ENCODE peak calls at places on chromosomes 7 and 10, in seven cellular contexts. L is tibial artery; J is right atrium auricular region; G is MM.1S; Z is CD4-positive, CD25-positive, alpha-beta regulatory T cell; R is H9; M is GM12878. S is an unnamed sample.
A peak's percentile ranks its signal among the peaks of the same experiment; 100 is the strongest.

GRCh38 chr10:47241946-47242900 is 57.8 kb upstream of the GDF10 start:
- DNase-seq in Z (no peak), L (no peak), M (no peak), G (no peak), J (no peak), R (peak; percentile 25), S (no peak)

GRCh38 chr7:157499121-157499834 is 162.5 kb downstream of the DNAJB6 start:
- DNase-seq in M (no peak), J (no peak), R (no peak), G (no peak), L (peak; percentile 15), Z (no peak), S (no peak)

GRCh38 chr10:57968328-57969016 is 299.2 kb downstream of the IPMK start:
- DNase-seq in M (no peak), L (no peak), J (no peak), R (no peak), G (no peak), Z (no peak), S (no peak)

GRCh38 chr7:127114739-127115265 is 137.9 kb downstream of the GRM8 start:
- DNase-seq in R (no peak), J (no peak), G (no peak), L (no peak), M (no peak), Z (no peak), S (no peak)

GRCh38 chr10:3889961-3890522 is 105.0 kb upstream of the KLF6 start:
- DNase-seq in L (no peak), G (no peak), Z (no peak), J (no peak), R (no peak), M (no peak), S (no peak)

GRCh38 chr10:112080284-112080683 is 103.3 kb downstream of the GPAM start:
- DNase-seq in G (no peak), M (no peak), L (no peak), J (no peak), R (no peak), Z (no peak), S (no peak)

GRCh38 chr7:128092221-128092620 is 61.0 kb upstream of the LRRC4 start:
- DNase-seq in J (no peak), Z (no peak), G (no peak), R (no peak), M (no peak), L (no peak), S (no peak)

GRCh38 chr7:121313793-121314676 is 14.8 kb upstream of the WNT16 start:
- DNase-seq in L (no peak), M (peak; percentile 50), J (no peak), Z (no peak), G (peak; percentile 88), R (no peak), S (no peak)

GRCh38 chr10:3467052-3467906 is 294.7 kb upstream of the PITRM1 start:
- DNase-seq in J (peak; percentile 96), Z (no peak), G (no peak), R (peak; percentile 79), L (peak; percentile 85), M (no peak), S (no peak)

GRCh38 chr7:117659453-117660086 is 179.7 kb downstream of the CFTR start:
- DNase-seq in R (no peak), L (no peak), J (no peak), Z (no peak), M (no peak), G (no peak), S (no peak)

GRCh38 chr10:52542891-52543290 is 228.8 kb downstream of the DKK1 start:
- DNase-seq in G (no peak), L (no peak), M (no peak), J (no peak), Z (no peak), R (no peak), S (no peak)

GRCh38 chr10:122990278-122990677 is 10.1 kb downstream of the PSTK start:
- DNase-seq in R (no peak), Z (no peak), M (no peak), L (no peak), J (no peak), G (no peak), S (no peak)

GRCh38 chr7:151721694-151722093 is 155.2 kb downstream of the PRKAG2 start:
- DNase-seq in L (no peak), Z (no peak), G (no peak), R (no peak), M (no peak), J (no peak), S (no peak)

GRCh38 chr7:132200141-132200540 is 376.1 kb downstream of the PLXNA4 start:
- DNase-seq in G (no peak), J (no peak), R (no peak), L (no peak), Z (no peak), M (no peak), S (no peak)

GRCh38 chr7:28183627-28184026 is 3.0 kb upstream of the JAZF1 start:
- DNase-seq in G (no peak), L (no peak), J (no peak), M (no peak), Z (no peak), R (no peak), S (no peak)

GRCh38 chr7:126801738-126802137 is 451.0 kb downstream of the GRM8 start:
- DNase-seq in R (no peak), L (no peak), G (no peak), Z (no peak), M (no peak), J (no peak), S (no peak)

GRCh38 chr10:77328272-77328816 is 309.3 kb downstream of the KCNMA1 start:
- DNase-seq in L (no peak), J (no peak), M (no peak), R (peak; percentile 35), G (peak; percentile 37), Z (no peak), S (no peak)

GRCh38 chr10:3783313-3783689 is 1.7 kb downstream of the KLF6 start:
- DNase-seq in M (peak; percentile 60), L (peak; percentile 61), J (no peak), Z (peak; percentile 73), R (peak; percentile 53), G (peak; percentile 90), S (peak; percentile 78)

GRCh38 chr10:102231357-102232318 is 5.5 kb downstream of the ELOVL3 start:
- DNase-seq in R (peak; percentile 83), L (no peak), Z (peak; percentile 54), M (no peak), G (peak; percentile 46), J (no peak), S (peak; percentile 58)

GRCh38 chr7:8885480-8885879 is 452.1 kb downstream of the NXPH1 start:
- DNase-seq in L (no peak), J (no peak), Z (no peak), R (no peak), M (no peak), G (no peak), S (no peak)
- H3K9me3 ChIP-seq in L (no peaks in the 10 kb centered on the region), J (no peaks in the 10 kb centered on the region), Z (no peaks in the 10 kb centered on the region), R (no peaks in the 10 kb centered on the region), M (no peaks in the 10 kb centered on the region), G (no peaks in the 10 kb centered on the region), S (no peaks in the 10 kb centered on the region)

DNA sequence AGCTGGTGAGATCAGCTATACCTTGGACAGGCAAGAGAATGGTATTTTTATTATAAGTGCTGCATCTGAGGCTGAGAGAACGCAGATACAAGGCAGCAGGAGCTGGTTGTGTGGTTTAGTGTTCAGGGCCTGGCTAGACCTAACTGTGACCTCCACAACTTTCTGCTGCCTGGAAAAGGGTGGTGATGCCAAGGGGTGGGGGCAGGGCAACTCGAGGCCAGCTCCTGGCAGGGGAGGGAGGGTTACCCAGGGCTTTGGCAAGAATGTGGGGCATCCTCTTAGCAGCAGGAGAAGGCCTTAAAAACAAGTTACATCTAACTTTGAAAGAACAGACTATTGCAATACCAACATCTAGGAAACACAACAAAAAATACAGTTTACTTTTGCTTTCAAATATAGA is 13.0 kb downstream of the MXI1 start:
- DNase-seq in J (no peak), R (no peak), L (peak; percentile 36), Z (no peak), G (no peak), M (no peak), S (no peak)
- H3K27ac ChIP-seq in J (peak overlapping the region; percentile 85), R (no peak overlapping the region), L (peak overlapping the region; percentile 99), Z (no peak overlapping the region), G (no peak overlapping the region), M (no peak overlapping the region), S (no peak overlapping the region)

GRCh38 chr7:1046722-1047679 is 2.7 kb downstream of the GPR146 start:
- DNase-seq in L (no peak), G (no peak), R (no peak), Z (peak; percentile 64), M (no peak), J (no peak), S (peak; percentile 92)
- H3K4me1 ChIP-seq in L (peaks cover 30% of the 10 kb centered on the region), G (peaks cover 15% of the 10 kb centered on the region), R (peaks cover 4% of the 10 kb centered on the region), Z (peaks cover 66% of the 10 kb centered on the region), M (peaks cover 14% of the 10 kb centered on the region), J (peaks cover 71% of the 10 kb centered on the region), S (peaks cover 76% of the 10 kb centered on the region)

GRCh38 chr10:130479906-130480305 is 343.7 kb downstream of the GLRX3 start:
- DNase-seq in L (no peak), G (no peak), R (no peak), M (no peak), Z (no peak), J (no peak), S (no peak)
- H3K9me3 ChIP-seq in L (no peaks in the 10 kb centered on the region), G (no peaks in the 10 kb centered on the region), R (no peaks in the 10 kb centered on the region), M (no peaks in the 10 kb centered on the region), Z (no peaks in the 10 kb centered on the region), J (no peaks in the 10 kb centered on the region), S (no peaks in the 10 kb centered on the region)

GRCh38 chr7:50382455-50382854 is 67.7 kb downstream of the FIGNL1 start:
- DNase-seq in Z (no peak), M (no peak), G (no peak), R (peak; percentile 51), L (no peak), J (no peak), S (no peak)

GRCh38 chr7:50376056-50376455 is 71.5 kb downstream of the IKZF1 start:
- DNase-seq in L (no peak), M (no peak), J (no peak), R (no peak), Z (no peak), G (no peak), S (no peak)

GRCh38 chr7:50379082-50379481 is 71.1 kb downstream of the FIGNL1 start:
- DNase-seq in L (no peak), J (no peak), G (no peak), Z (no peak), M (no peak), R (peak; percentile 90), S (no peak)

GRCh38 chr7:50377356-50377755 is 72.8 kb downstream of the FIGNL1 start:
- DNase-seq in J (no peak), M (no peak), R (no peak), G (no peak), L (no peak), Z (no peak), S (no peak)

DNA sequence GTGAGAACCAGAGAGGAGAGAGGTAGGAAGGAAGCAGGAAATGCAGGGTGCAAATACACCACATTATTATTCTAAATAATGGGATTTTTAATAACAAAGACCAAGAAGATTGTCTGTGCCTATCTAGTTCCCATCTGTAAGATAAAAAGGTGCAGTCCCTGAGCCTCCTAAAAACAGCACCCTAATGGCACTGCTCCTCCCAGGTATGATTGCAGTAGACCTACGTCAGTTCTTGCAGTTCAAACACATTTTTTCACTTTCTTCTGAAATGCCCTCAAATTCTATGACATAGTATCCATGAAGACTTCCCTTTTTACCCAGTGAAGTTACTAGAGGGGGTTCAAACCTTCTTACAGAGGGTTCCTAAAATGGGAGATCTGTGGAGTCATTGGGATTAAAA is 70.6 kb downstream of the FIGNL1 start:
- DNase-seq in L (no peak), G (no peak), J (no peak), Z (no peak), R (no peak), M (no peak), S (no peak)
- H3K27ac ChIP-seq in L (no peak overlapping the region), G (no peak overlapping the region), J (no peak overlapping the region), Z (no peak overlapping the region), R (peak overlapping the region; percentile 75), M (no peak overlapping the region), S (peak overlapping the region; percentile 18)

GRCh38 chr10:103798511-103798910 is 56.9 kb downstream of the SH3PXD2A start:
- DNase-seq in G (no peak), M (no peak), L (no peak), J (no peak), Z (no peak), R (no peak), S (no peak)
- H3K4me1 ChIP-seq in G (peaks cover 19% of the 10 kb centered on the region), M (no peaks in the 10 kb centered on the region), L (no peaks in the 10 kb centered on the region), J (peaks cover 13% of the 10 kb centered on the region), Z (peaks cover 20% of the 10 kb centered on the region), R (no peaks in the 10 kb centered on the region), S (peaks cover 21% of the 10 kb centered on the region)